ENCODE peak calls at places on chromosomes 3 and 15, in five cellular contexts. One of them, this sample, is unnamed.
A peak's percentile ranks its signal among the peaks of the same experiment; 100 is the strongest.

GRCh38 chr15:57122080-57122845 is 203.8 kb downstream of the TCF12 start:
- DNase-seq in K562: no peak
- DNase-seq in tibial artery: no peak
- DNase-seq in heart left ventricle: no peak
- DNase-seq in upper lobe of right lung: no peak
- DNase-seq in this sample: no peak

GRCh38 chr15:65824941-65825544 is 33.0 kb upstream of the DENND4A start:
- DNase-seq in heart left ventricle: no peak
- DNase-seq in K562: no peak
- DNase-seq in tibial artery: peak; percentile 62
- DNase-seq in upper lobe of right lung: no peak
- DNase-seq in this sample: no peak

GRCh38 chr3:195697582-195698324 is 23.0 kb upstream of the MUC20 start:
- DNase-seq in K562: peak; percentile 75
- DNase-seq in tibial artery: peak; percentile 57
- DNase-seq in heart left ventricle: no peak
- DNase-seq in upper lobe of right lung: no peak
- DNase-seq in this sample: no peak

GRCh38 chr15:99435761-99436346 is 129.9 kb upstream of the MEF2A start:
- DNase-seq in K562: no peak
- DNase-seq in tibial artery: peak; percentile 14
- DNase-seq in upper lobe of right lung: no peak
- DNase-seq in heart left ventricle: no peak
- DNase-seq in this sample: no peak

GRCh38 chr3:52479037-52479875 is 15.9 kb upstream of the STAB1 start:
- DNase-seq in heart left ventricle: no peak
- DNase-seq in upper lobe of right lung: no peak
- DNase-seq in K562: no peak
- DNase-seq in tibial artery: no peak
- DNase-seq in this sample: no peak

GRCh38 chr3:58117561-58118305 is 93.0 kb downstream of the DNASE1L3 start:
- DNase-seq in tibial artery: peak; percentile 48
- DNase-seq in K562: no peak
- DNase-seq in heart left ventricle: no peak
- DNase-seq in upper lobe of right lung: no peak
- DNase-seq in this sample: no peak

GRCh38 chr3:65627102-65627501 is 411.6 kb downstream of the MAGI1 start:
- DNase-seq in tibial artery: no peak
- DNase-seq in K562: no peak
- DNase-seq in upper lobe of right lung: no peak
- DNase-seq in heart left ventricle: no peak
- DNase-seq in this sample: no peak

GRCh38 chr15:58432421-58432820 is 630 bp downstream of the LIPC start:
- DNase-seq in upper lobe of right lung: no peak
- DNase-seq in tibial artery: no peak
- DNase-seq in heart left ventricle: no peak
- DNase-seq in K562: no peak
- DNase-seq in this sample: no peak

GRCh38 chr15:82832601-82833209 is 23.3 kb downstream of the WHAMM start:
- DNase-seq in upper lobe of right lung: no peak
- DNase-seq in heart left ventricle: no peak
- DNase-seq in tibial artery: no peak
- DNase-seq in K562: no peak
- DNase-seq in this sample: no peak

GRCh38 chr15:80403712-80404056 is 498 bp upstream of the ARNT2 start:
- DNase-seq in tibial artery: no peak
- DNase-seq in K562: no peak
- DNase-seq in heart left ventricle: peak; percentile 60
- DNase-seq in upper lobe of right lung: peak; percentile 71
- DNase-seq in this sample: no peak

GRCh38 chr3:116322761-116323160 is 122.5 kb downstream of the LSAMP start:
- DNase-seq in tibial artery: no peak
- DNase-seq in K562: no peak
- DNase-seq in upper lobe of right lung: no peak
- DNase-seq in heart left ventricle: no peak
- DNase-seq in this sample: no peak

GRCh38 chr3:127961963-127962362 is 46.9 kb downstream of the KBTBD12 start:
- DNase-seq in tibial artery: no peak
- DNase-seq in upper lobe of right lung: no peak
- DNase-seq in heart left ventricle: no peak
- DNase-seq in K562: no peak
- DNase-seq in this sample: no peak

GRCh38 chr15:97504031-97504430 is 456.5 kb upstream of the ARRDC4 start:
- DNase-seq in tibial artery: no peak
- DNase-seq in heart left ventricle: no peak
- DNase-seq in upper lobe of right lung: no peak
- DNase-seq in K562: no peak
- DNase-seq in this sample: no peak

GRCh38 chr3:4507010-4507596 is 14.0 kb downstream of the ITPR1 start:
- DNase-seq in heart left ventricle: no peak
- DNase-seq in tibial artery: no peak
- DNase-seq in upper lobe of right lung: no peak
- DNase-seq in K562: no peak
- DNase-seq in this sample: no peak

GRCh38 chr3:135929670-135930069 is 35.9 kb upstream of the PPP2R3A start:
- DNase-seq in heart left ventricle: no peak
- DNase-seq in tibial artery: peak; percentile 26
- DNase-seq in upper lobe of right lung: no peak
- DNase-seq in K562: no peak
- DNase-seq in this sample: no peak

GRCh38 chr15:98948456-98948855 is 59.1 kb downstream of the PGPEP1L start:
- DNase-seq in K562: no peak
- DNase-seq in heart left ventricle: no peak
- DNase-seq in upper lobe of right lung: no peak
- DNase-seq in tibial artery: no peak
- DNase-seq in this sample: no peak

GRCh38 chr15:72790302-72790955 is 6.9 kb upstream of the ADPGK start:
- DNase-seq in K562: no peak
- DNase-seq in heart left ventricle: no peak
- DNase-seq in upper lobe of right lung: no peak
- DNase-seq in tibial artery: no peak
- DNase-seq in this sample: no peak

GRCh38 chr3:18556503-18556902 is 131.4 kb upstream of the SATB1 start:
- DNase-seq in upper lobe of right lung: no peak
- DNase-seq in heart left ventricle: no peak
- DNase-seq in K562: no peak
- DNase-seq in tibial artery: no peak
- DNase-seq in this sample: no peak

GRCh38 chr15:44726568-44727461 is 9.5 kb upstream of the TRIM69 start:
- DNase-seq in upper lobe of right lung: no peak
- DNase-seq in heart left ventricle: no peak
- DNase-seq in K562: peak; percentile 61
- DNase-seq in tibial artery: peak; percentile 66
- DNase-seq in this sample: peak; percentile 30

GRCh38 chr15:41556657-41557056 is 2.4 kb upstream of the TYRO3 start:
- DNase-seq in K562: no peak
- DNase-seq in upper lobe of right lung: no peak
- DNase-seq in tibial artery: no peak
- DNase-seq in heart left ventricle: no peak
- DNase-seq in this sample: no peak

GRCh38 chr15:29692527-29692926 is 129.7 kb downstream of the TJP1 start:
- DNase-seq in K562: no peak
- DNase-seq in upper lobe of right lung: no peak
- DNase-seq in heart left ventricle: no peak
- DNase-seq in tibial artery: no peak
- DNase-seq in this sample: no peak

GRCh38 chr15:57957113-57957512 is 108.4 kb downstream of the ALDH1A2 start:
- DNase-seq in K562: no peak
- DNase-seq in tibial artery: no peak
- DNase-seq in upper lobe of right lung: no peak
- DNase-seq in heart left ventricle: no peak
- DNase-seq in this sample: no peak

GRCh38 chr3:58143417-58144055 is 67.2 kb downstream of the DNASE1L3 start:
- DNase-seq in K562: no peak
- DNase-seq in heart left ventricle: no peak
- DNase-seq in upper lobe of right lung: no peak
- DNase-seq in tibial artery: no peak
- DNase-seq in this sample: no peak

GRCh38 chr15:44710236-44711088 is 661 bp downstream of the PATL2 start:
- DNase-seq in heart left ventricle: no peak
- DNase-seq in K562: peak; percentile 41
- DNase-seq in tibial artery: peak; percentile 67
- DNase-seq in upper lobe of right lung: no peak
- DNase-seq in this sample: no peak

GRCh38 chr3:177610677-177611654 is 413.7 kb upstream of the TBL1XR1 start:
- DNase-seq in heart left ventricle: no peak
- DNase-seq in tibial artery: no peak
- DNase-seq in upper lobe of right lung: no peak
- DNase-seq in K562: no peak
- DNase-seq in this sample: no peak

GRCh38 chr15:43518073-43518761 is 809 bp downstream of the MAP1A start:
- DNase-seq in tibial artery: no peak
- DNase-seq in upper lobe of right lung: peak; percentile 58
- DNase-seq in heart left ventricle: no peak
- DNase-seq in K562: peak; percentile 82
- DNase-seq in this sample: no peak

GRCh38 chr3:184002469-184002868 is 15.2 kb downstream of the ABCC5 start:
- DNase-seq in upper lobe of right lung: peak; percentile 39
- DNase-seq in K562: no peak
- DNase-seq in tibial artery: no peak
- DNase-seq in heart left ventricle: no peak
- DNase-seq in this sample: no peak

GRCh38 chr3:184004483-184004882 is 13.2 kb downstream of the ABCC5 start:
- DNase-seq in upper lobe of right lung: no peak
- DNase-seq in tibial artery: peak; percentile 31
- DNase-seq in heart left ventricle: no peak
- DNase-seq in K562: no peak
- DNase-seq in this sample: no peak

GRCh38 chr3:184008161-184008560 is 9.5 kb downstream of the ABCC5 start:
- DNase-seq in upper lobe of right lung: no peak
- DNase-seq in K562: no peak
- DNase-seq in tibial artery: no peak
- DNase-seq in heart left ventricle: no peak
- DNase-seq in this sample: no peak

GRCh38 chr3:184003187-184003967 is 14.3 kb downstream of the ABCC5 start:
- DNase-seq in upper lobe of right lung: no peak
- DNase-seq in tibial artery: no peak
- DNase-seq in K562: no peak
- DNase-seq in heart left ventricle: no peak
- DNase-seq in this sample: no peak

DNA sequence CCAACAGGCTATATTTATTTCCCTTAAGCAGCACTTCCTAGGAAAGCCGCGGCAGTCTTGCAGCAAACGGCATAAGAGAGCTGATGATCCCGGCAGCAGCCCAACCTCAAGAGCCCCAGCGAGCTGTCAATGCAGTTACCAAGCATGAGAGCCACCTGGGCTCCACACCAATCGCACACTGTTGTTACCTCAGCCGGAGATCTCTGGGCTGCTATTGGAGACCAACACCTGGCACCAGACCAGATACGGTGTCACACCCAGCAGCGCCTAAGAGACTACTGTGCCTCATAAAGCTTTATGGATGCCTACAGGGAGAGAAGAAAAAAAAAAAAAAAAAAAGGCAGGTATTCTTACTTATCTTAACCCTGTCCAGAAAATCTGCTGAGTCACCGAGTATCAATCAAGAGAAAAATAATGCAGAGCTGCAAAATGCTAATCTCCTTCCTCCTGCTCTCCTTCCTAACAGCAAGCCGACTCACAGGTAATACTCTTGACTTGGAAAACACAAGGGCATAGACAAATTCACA is 11.6 kb downstream of the ABCC5 start:
- DNase-seq in tibial artery: peak; percentile 50
- DNase-seq in heart left ventricle: peak; percentile 74
- DNase-seq in K562: peak; percentile 35
- DNase-seq in upper lobe of right lung: peak; percentile 87
- DNase-seq in this sample: peak; percentile 62
- H3K4me3 ChIP-seq in tibial artery: peak overlapping the region; percentile 4
- H3K4me3 ChIP-seq in heart left ventricle: peak overlapping the region; percentile 27
- H3K4me3 ChIP-seq in K562: no peak overlapping the region
- H3K4me3 ChIP-seq in upper lobe of right lung: peak overlapping the region; percentile 22
- H3K4me3 ChIP-seq in this sample: no peak overlapping the region

DNA sequence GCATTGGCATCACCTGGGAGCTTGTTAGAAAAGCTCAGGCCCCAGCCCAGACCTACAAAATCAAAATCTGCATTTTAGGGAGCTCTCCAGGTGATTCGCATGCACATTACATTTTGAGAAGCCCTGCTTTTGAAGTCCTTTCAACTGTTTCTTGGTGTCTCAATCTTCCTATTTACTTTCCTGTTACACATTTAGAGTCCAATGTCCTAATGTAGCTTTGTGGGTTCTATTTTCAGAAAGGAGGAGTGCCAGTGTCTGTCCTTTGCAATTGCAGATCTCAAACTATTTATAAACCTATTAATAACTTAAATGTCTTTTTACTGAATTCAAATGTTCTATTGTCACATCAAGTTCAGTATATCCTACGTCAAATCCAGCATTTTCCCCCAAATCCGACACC is 27.8 kb upstream of the MYRIP start:
- DNase-seq in heart left ventricle: no peak
- DNase-seq in tibial artery: no peak
- DNase-seq in K562: no peak
- DNase-seq in upper lobe of right lung: no peak
- DNase-seq in this sample: no peak
- H3K4me1 ChIP-seq in heart left ventricle: no peaks in the 10 kb centered on the region
- H3K4me1 ChIP-seq in tibial artery: no peaks in the 10 kb centered on the region
- H3K4me1 ChIP-seq in K562: no peaks in the 10 kb centered on the region
- H3K4me1 ChIP-seq in upper lobe of right lung: no peaks in the 10 kb centered on the region
- H3K4me1 ChIP-seq in this sample: no peaks in the 10 kb centered on the region

GRCh38 chr3:114452176-114452744 is 158.4 kb downstream of the TIGIT start:
- DNase-seq in upper lobe of right lung: no peak
- DNase-seq in K562: no peak
- DNase-seq in tibial artery: no peak
- DNase-seq in heart left ventricle: no peak
- DNase-seq in this sample: no peak
- H3K27ac ChIP-seq in upper lobe of right lung: peak overlapping the region; percentile 82
- H3K27ac ChIP-seq in K562: no peak overlapping the region
- H3K27ac ChIP-seq in tibial artery: peak overlapping the region; percentile 60
- H3K27ac ChIP-seq in heart left ventricle: peak overlapping the region; percentile 86
- H3K27ac ChIP-seq in this sample: peak overlapping the region; percentile 77

GRCh38 chr3:8501388-8502131 is at the start of gene LMCD1:
- DNase-seq in upper lobe of right lung: peak; percentile 96
- DNase-seq in heart left ventricle: peak; percentile 98
- DNase-seq in tibial artery: peak; percentile 95
- DNase-seq in K562: peak; percentile 63
- DNase-seq in this sample: peak; percentile 92

GRCh38 chr3:8504611-8504973 is 3.0 kb downstream of the LMCD1 start:
- DNase-seq in upper lobe of right lung: no peak
- DNase-seq in K562: no peak
- DNase-seq in heart left ventricle: no peak
- DNase-seq in tibial artery: no peak
- DNase-seq in this sample: no peak

GRCh38 chr3:8503871-8504610 is 2.4 kb downstream of the LMCD1 start:
- DNase-seq in tibial artery: no peak
- DNase-seq in K562: no peak
- DNase-seq in upper lobe of right lung: no peak
- DNase-seq in heart left ventricle: no peak
- DNase-seq in this sample: no peak

GRCh38 chr3:8505621-8506020 is 4.0 kb downstream of the LMCD1 start:
- DNase-seq in heart left ventricle: no peak
- DNase-seq in upper lobe of right lung: no peak
- DNase-seq in tibial artery: peak; percentile 45
- DNase-seq in K562: no peak
- DNase-seq in this sample: no peak

DNA sequence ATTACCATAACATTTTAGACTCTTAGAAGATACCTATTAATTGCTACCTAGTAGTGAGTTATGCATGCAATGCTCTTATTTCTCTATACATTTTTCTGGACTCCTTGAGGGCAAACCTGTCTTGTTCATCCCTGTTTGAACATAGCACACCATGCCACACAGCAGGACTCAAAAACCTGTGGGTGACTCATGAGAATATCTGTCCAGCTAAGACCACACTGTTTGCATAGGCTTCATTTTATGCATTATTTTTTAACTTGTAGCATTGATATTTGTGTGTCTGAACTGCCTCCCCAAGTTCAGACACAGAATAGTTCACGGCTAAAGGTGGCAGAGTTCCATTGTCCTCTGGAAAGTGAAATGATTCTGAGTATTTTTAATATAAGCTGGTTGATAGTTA is 1.8 kb downstream of the LMCD1 start:
- DNase-seq in upper lobe of right lung: no peak
- DNase-seq in K562: no peak
- DNase-seq in tibial artery: no peak
- DNase-seq in heart left ventricle: no peak
- DNase-seq in this sample: no peak
- H3K4me3 ChIP-seq in upper lobe of right lung: peak overlapping the region; percentile 57
- H3K4me3 ChIP-seq in K562: no peak overlapping the region
- H3K4me3 ChIP-seq in tibial artery: peak overlapping the region; percentile 52
- H3K4me3 ChIP-seq in heart left ventricle: peak overlapping the region; percentile 59
- H3K4me3 ChIP-seq in this sample: peak overlapping the region; percentile 35